ENCODE peak calls at places on chromosomes 4 and X, in four cellular contexts. U, E, H and Q are unnamed samples.

GRCh38 chr4:127624176-127624575 is 8.6 kb upstream of the INTU start:
- DNase-seq in H (no peak), U (no peak), E (no peak), Q (no peak)

GRCh38 chrX:73855546-73855945 is 292.5 kb downstream of the CHIC1 start:
- DNase-seq in H (peak; percentile 91), E (peak; percentile 67), U (peak; percentile 78), Q (peak; percentile 63)

GRCh38 chr4:148141536-148141935 is 300.7 kb downstream of the NR3C2 start:
- DNase-seq in E (no peak), U (no peak), H (no peak), Q (no peak)

GRCh38 chrX:10047631-10048030 is 80.5 kb downstream of the CLDN34 start:
- DNase-seq in U (no peak), H (no peak), E (no peak), Q (no peak)

GRCh38 chrX:15142084-15142715 is 127.7 kb downstream of the ASB9 start:
- DNase-seq in E (no peak), U (no peak), H (no peak), Q (no peak)

GRCh38 chr4:139704915-139705485 is 39.4 kb downstream of the MGST2 start:
- DNase-seq in E (peak; percentile 43), H (no peak), U (no peak), Q (no peak)

GRCh38 chr4:171876636-171877035 is 63.4 kb downstream of the GALNTL6 start:
- DNase-seq in E (no peak), H (no peak), U (no peak), Q (no peak)

GRCh38 chr4:83010522-83011318 is at the start of gene LIN54:
- DNase-seq in U (peak; percentile 88), E (peak; percentile 73), H (peak; percentile 89), Q (peak; percentile 85)

GRCh38 chrX:11555759-11556158 is 110.0 kb downstream of the ARHGAP6 start:
- DNase-seq in H (no peak), E (no peak), U (no peak), Q (no peak)

GRCh38 chrX:110417128-110417527 is 58.5 kb downstream of the RTL9 start:
- DNase-seq in E (no peak), U (no peak), H (no peak), Q (no peak)

GRCh38 chr4:114582625-114583024 is 16.0 kb upstream of the UGT8 start:
- DNase-seq in E (no peak), H (no peak), U (no peak), Q (no peak)

GRCh38 chr4:145878501-145879435 is 59.9 kb downstream of the ZNF827 start:
- DNase-seq in U (no peak), E (no peak), H (no peak), Q (no peak)

GRCh38 chr4:76666940-76667532 is 230.9 kb downstream of the SOWAHB start:
- DNase-seq in H (no peak), U (no peak), E (no peak), Q (no peak)

GRCh38 chr4:120865985-120866384 is 56.5 kb downstream of the PRDM5 start:
- DNase-seq in U (no peak), H (no peak), E (peak; percentile 56), Q (no peak)

DNA sequence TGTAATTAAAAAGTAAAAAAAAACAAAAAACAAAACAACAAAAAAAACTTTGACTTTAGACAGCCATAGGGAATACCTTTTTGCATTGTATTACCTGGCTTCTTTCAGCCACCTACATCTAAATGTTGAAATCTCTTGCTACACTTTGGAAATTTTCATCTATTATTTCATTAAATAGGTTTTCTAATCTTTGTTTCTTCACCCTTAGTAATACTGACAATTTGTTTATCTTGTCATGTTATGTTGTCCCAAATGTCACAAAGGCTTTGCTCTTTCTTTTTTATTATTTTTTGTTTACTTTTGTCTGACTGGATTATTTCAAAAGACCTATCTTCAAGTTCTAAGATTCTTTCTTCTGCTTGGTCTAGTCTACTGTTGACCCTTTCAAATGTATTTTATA is 7.5 kb downstream of the PF4 start:
- DNase-seq in E (no peak), H (no peak), U (no peak), Q (no peak)
- H3K4me3 ChIP-seq in E (no peak overlapping the region), H (no peak overlapping the region), U (no peak overlapping the region), Q (no peak overlapping the region)

GRCh38 chrX:47651043-47651905 is 911 bp upstream of the ELK1 start:
- DNase-seq in E (no peak), U (no peak), H (no peak), Q (peak; percentile 46)
- H3K27me3 ChIP-seq in E (no peaks in the 10 kb centered on the region), U (no peaks in the 10 kb centered on the region), H (no peaks in the 10 kb centered on the region), Q (no peaks in the 10 kb centered on the region)

GRCh38 chr4:5734841-5735240 is 23.8 kb downstream of the EVC start:
- DNase-seq in U (no peak), H (no peak), E (no peak), Q (no peak)
- H3K36me3 ChIP-seq in U (no peaks in the 10 kb centered on the region), H (peaks cover 30% of the 10 kb centered on the region), E (no peaks in the 10 kb centered on the region), Q (peaks cover 2% of the 10 kb centered on the region)

GRCh38 chr4:2373532-2373931 is 44.9 kb downstream of the ZFYVE28 start:
- DNase-seq in H (no peak), U (no peak), E (no peak), Q (no peak)

GRCh38 chr4:2378898-2379297 is 39.5 kb downstream of the ZFYVE28 start:
- DNase-seq in U (no peak), E (no peak), H (no peak), Q (no peak)

GRCh38 chr4:2375427-2375826 is 43.0 kb downstream of the ZFYVE28 start:
- DNase-seq in U (no peak), H (no peak), E (no peak), Q (no peak)

GRCh38 chr4:2378408-2378807 is 40.0 kb downstream of the ZFYVE28 start:
- DNase-seq in H (no peak), U (no peak), E (no peak), Q (no peak)

GRCh38 chr4:2377241-2377640 is 41.2 kb downstream of the ZFYVE28 start:
- DNase-seq in U (no peak), H (no peak), E (no peak), Q (no peak)
- H3K4me3 ChIP-seq in U (no peak overlapping the region), H (no peak overlapping the region), E (no peak overlapping the region), Q (no peak overlapping the region)

GRCh38 chr4:7964890-7965662 is 25.4 kb upstream of the AFAP1 start:
- DNase-seq in E (peak; percentile 43), H (peak; percentile 68), U (peak; percentile 12), Q (no peak)

GRCh38 chr4:7964459-7964858 is 24.8 kb upstream of the AFAP1 start:
- DNase-seq in E (no peak), U (no peak), H (no peak), Q (no peak)

GRCh38 chr4:7962609-7963508 is 23.2 kb upstream of the AFAP1 start:
- DNase-seq in E (no peak), H (no peak), U (no peak), Q (no peak)

GRCh38 chr4:7960790-7961655 is 21.4 kb upstream of the AFAP1 start:
- DNase-seq in H (no peak), E (no peak), U (no peak), Q (no peak)

GRCh38 chr4:7963691-7964090 is 24.0 kb upstream of the AFAP1 start:
- DNase-seq in H (no peak), E (no peak), U (no peak), Q (no peak)
- H3K27me3 ChIP-seq in H (no peaks in the 10 kb centered on the region), E (no peaks in the 10 kb centered on the region), U (no peaks in the 10 kb centered on the region), Q (no peaks in the 10 kb centered on the region)